ENCODE peak calls at places on chromosome 3, in seven cellular contexts. One of them, this sample, is unnamed.

GRCh38 chr3:184740509-184741258 is 28.8 kb upstream of the MAGEF1 start:
- DNase-seq in psoas muscle: no peak
- DNase-seq in lower lobe of right lung: no peak
- DNase-seq in breast epithelium: peak; percentile 62
- DNase-seq in HFF-Myc: no peak
- DNase-seq in omental fat pad: no peak
- DNase-seq in GM20000: no peak
- DNase-seq in this sample: peak; percentile 37

GRCh38 chr3:52896613-52897012 is 735 bp downstream of the STIMATE start:
- DNase-seq in psoas muscle: no peak
- DNase-seq in lower lobe of right lung: no peak
- DNase-seq in breast epithelium: no peak
- DNase-seq in HFF-Myc: no peak
- DNase-seq in omental fat pad: no peak
- DNase-seq in GM20000: peak; percentile 55
- DNase-seq in this sample: no peak

GRCh38 chr3:190322604-190323240 is 476 bp upstream of the CLDN1 start:
- DNase-seq in psoas muscle: no peak
- DNase-seq in lower lobe of right lung: peak; percentile 29
- DNase-seq in breast epithelium: no peak
- DNase-seq in HFF-Myc: no peak
- DNase-seq in omental fat pad: no peak
- DNase-seq in GM20000: no peak
- DNase-seq in this sample: peak; percentile 42

GRCh38 chr3:16807981-16808380 is 76.8 kb upstream of the PLCL2 start:
- DNase-seq in psoas muscle: no peak
- DNase-seq in lower lobe of right lung: no peak
- DNase-seq in breast epithelium: no peak
- DNase-seq in HFF-Myc: no peak
- DNase-seq in omental fat pad: no peak
- DNase-seq in GM20000: no peak
- DNase-seq in this sample: no peak

GRCh38 chr3:111649180-111649579 is 54.0 kb upstream of the ZBED2 start:
- DNase-seq in psoas muscle: no peak
- DNase-seq in lower lobe of right lung: no peak
- DNase-seq in breast epithelium: no peak
- DNase-seq in HFF-Myc: no peak
- DNase-seq in omental fat pad: no peak
- DNase-seq in GM20000: no peak
- DNase-seq in this sample: peak; percentile 23

GRCh38 chr3:175342196-175342595 is 483.1 kb downstream of the NAALADL2 start:
- DNase-seq in psoas muscle: no peak
- DNase-seq in lower lobe of right lung: no peak
- DNase-seq in breast epithelium: no peak
- DNase-seq in HFF-Myc: no peak
- DNase-seq in omental fat pad: no peak
- DNase-seq in GM20000: no peak
- DNase-seq in this sample: peak; percentile 22

GRCh38 chr3:181694805-181695660 is 16.7 kb upstream of the SOX2 start:
- DNase-seq in psoas muscle: peak; percentile 74
- DNase-seq in lower lobe of right lung: peak; percentile 77
- DNase-seq in breast epithelium: no peak
- DNase-seq in HFF-Myc: no peak
- DNase-seq in omental fat pad: no peak
- DNase-seq in GM20000: no peak
- DNase-seq in this sample: no peak

GRCh38 chr3:108136888-108137814 is 46.3 kb upstream of the CD47 start:
- DNase-seq in psoas muscle: no peak
- DNase-seq in lower lobe of right lung: no peak
- DNase-seq in breast epithelium: no peak
- DNase-seq in HFF-Myc: no peak
- DNase-seq in omental fat pad: no peak
- DNase-seq in GM20000: no peak
- DNase-seq in this sample: no peak

GRCh38 chr3:44114142-44114541 is 127.5 kb upstream of the TOPAZ1 start:
- DNase-seq in psoas muscle: peak; percentile 54
- DNase-seq in lower lobe of right lung: no peak
- DNase-seq in breast epithelium: no peak
- DNase-seq in HFF-Myc: no peak
- DNase-seq in omental fat pad: no peak
- DNase-seq in GM20000: peak; percentile 49
- DNase-seq in this sample: peak; percentile 51

GRCh38 chr3:45617430-45618080 is 23.0 kb downstream of the LIMD1 start:
- DNase-seq in psoas muscle: no peak
- DNase-seq in lower lobe of right lung: no peak
- DNase-seq in breast epithelium: peak; percentile 57
- DNase-seq in HFF-Myc: no peak
- DNase-seq in omental fat pad: no peak
- DNase-seq in GM20000: no peak
- DNase-seq in this sample: peak; percentile 36

GRCh38 chr3:28590851-28591250 is 242.2 kb upstream of the AZI2 start:
- DNase-seq in psoas muscle: no peak
- DNase-seq in lower lobe of right lung: no peak
- DNase-seq in breast epithelium: no peak
- DNase-seq in HFF-Myc: no peak
- DNase-seq in omental fat pad: no peak
- DNase-seq in GM20000: no peak
- DNase-seq in this sample: no peak

GRCh38 chr3:181554233-181554765 is 157.4 kb upstream of the SOX2 start:
- DNase-seq in psoas muscle: no peak
- DNase-seq in lower lobe of right lung: no peak
- DNase-seq in breast epithelium: no peak
- DNase-seq in HFF-Myc: no peak
- DNase-seq in omental fat pad: no peak
- DNase-seq in GM20000: no peak
- DNase-seq in this sample: no peak

GRCh38 chr3:196207833-196208607 is 3.2 kb downstream of the ZDHHC19 start:
- DNase-seq in psoas muscle: peak; percentile 69
- DNase-seq in lower lobe of right lung: peak; percentile 86
- DNase-seq in breast epithelium: no peak
- DNase-seq in HFF-Myc: no peak
- DNase-seq in omental fat pad: no peak
- DNase-seq in GM20000: peak; percentile 92
- DNase-seq in this sample: peak; percentile 35

GRCh38 chr3:97917813-97918536 is 54.3 kb downstream of the RIOX2 start:
- DNase-seq in psoas muscle: no peak
- DNase-seq in lower lobe of right lung: no peak
- DNase-seq in breast epithelium: no peak
- DNase-seq in HFF-Myc: no peak
- DNase-seq in omental fat pad: no peak
- DNase-seq in GM20000: no peak
- DNase-seq in this sample: peak; percentile 61

GRCh38 chr3:44173263-44173662 is 68.4 kb upstream of the TOPAZ1 start:
- DNase-seq in psoas muscle: no peak
- DNase-seq in lower lobe of right lung: no peak
- DNase-seq in breast epithelium: no peak
- DNase-seq in HFF-Myc: no peak
- DNase-seq in omental fat pad: no peak
- DNase-seq in GM20000: no peak
- DNase-seq in this sample: no peak

GRCh38 chr3:48248095-48248863 is 7.4 kb downstream of the ZNF589 start:
- DNase-seq in psoas muscle: no peak
- DNase-seq in lower lobe of right lung: no peak
- DNase-seq in breast epithelium: no peak
- DNase-seq in HFF-Myc: peak; percentile 74
- DNase-seq in omental fat pad: no peak
- DNase-seq in GM20000: no peak
- DNase-seq in this sample: no peak

GRCh38 chr3:133459400-133459799 is 59.5 kb downstream of the BFSP2 start:
- DNase-seq in psoas muscle: peak; percentile 58
- DNase-seq in lower lobe of right lung: no peak
- DNase-seq in breast epithelium: no peak
- DNase-seq in HFF-Myc: no peak
- DNase-seq in omental fat pad: no peak
- DNase-seq in GM20000: no peak
- DNase-seq in this sample: peak; percentile 46

GRCh38 chr3:25468866-25469319 is 40.8 kb downstream of the RARB start:
- DNase-seq in psoas muscle: peak; percentile 85
- DNase-seq in lower lobe of right lung: no peak
- DNase-seq in breast epithelium: peak; percentile 87
- DNase-seq in HFF-Myc: no peak
- DNase-seq in omental fat pad: no peak
- DNase-seq in GM20000: no peak
- DNase-seq in this sample: peak; percentile 93

GRCh38 chr3:71109241-71109976 is 474.1 kb downstream of the FOXP1 start:
- DNase-seq in psoas muscle: no peak
- DNase-seq in lower lobe of right lung: no peak
- DNase-seq in breast epithelium: no peak
- DNase-seq in HFF-Myc: no peak
- DNase-seq in omental fat pad: no peak
- DNase-seq in GM20000: no peak
- DNase-seq in this sample: peak; percentile 83

GRCh38 chr3:52606373-52607085 is 70.1 kb downstream of the UQCC5 start:
- DNase-seq in psoas muscle: no peak
- DNase-seq in lower lobe of right lung: no peak
- DNase-seq in breast epithelium: peak; percentile 85
- DNase-seq in HFF-Myc: peak; percentile 3
- DNase-seq in omental fat pad: no peak
- DNase-seq in GM20000: no peak
- DNase-seq in this sample: peak; percentile 76

GRCh38 chr3:79521221-79521848 is 246.5 kb downstream of the ROBO1 start:
- DNase-seq in psoas muscle: no peak
- DNase-seq in lower lobe of right lung: no peak
- DNase-seq in breast epithelium: no peak
- DNase-seq in HFF-Myc: peak; percentile 12
- DNase-seq in omental fat pad: no peak
- DNase-seq in GM20000: no peak
- DNase-seq in this sample: peak; percentile 76

GRCh38 chr3:104385421-104385820 is 981.3 kb upstream of the ALCAM start:
- DNase-seq in psoas muscle: no peak
- DNase-seq in lower lobe of right lung: no peak
- DNase-seq in breast epithelium: no peak
- DNase-seq in HFF-Myc: no peak
- DNase-seq in omental fat pad: no peak
- DNase-seq in GM20000: no peak
- DNase-seq in this sample: peak; percentile 18

GRCh38 chr3:32176989-32177701 is 61.3 kb upstream of the CMTM8 start:
- DNase-seq in psoas muscle: no peak
- DNase-seq in lower lobe of right lung: no peak
- DNase-seq in breast epithelium: no peak
- DNase-seq in HFF-Myc: peak; percentile 20
- DNase-seq in omental fat pad: no peak
- DNase-seq in GM20000: peak; percentile 66
- DNase-seq in this sample: peak; percentile 74

GRCh38 chr3:168218600-168218999 is 122.9 kb upstream of the GOLIM4 start:
- DNase-seq in psoas muscle: no peak
- DNase-seq in lower lobe of right lung: no peak
- DNase-seq in breast epithelium: no peak
- DNase-seq in HFF-Myc: no peak
- DNase-seq in omental fat pad: no peak
- DNase-seq in GM20000: no peak
- DNase-seq in this sample: no peak

GRCh38 chr3:58487140-58487886 is 4.6 kb upstream of the KCTD6 start:
- DNase-seq in psoas muscle: no peak
- DNase-seq in lower lobe of right lung: no peak
- DNase-seq in breast epithelium: no peak
- DNase-seq in HFF-Myc: no peak
- DNase-seq in omental fat pad: no peak
- DNase-seq in GM20000: no peak
- DNase-seq in this sample: peak; percentile 55

GRCh38 chr3:159074756-159075155 is 272.9 kb downstream of the MFSD1 start:
- DNase-seq in psoas muscle: no peak
- DNase-seq in lower lobe of right lung: no peak
- DNase-seq in breast epithelium: no peak
- DNase-seq in HFF-Myc: no peak
- DNase-seq in omental fat pad: no peak
- DNase-seq in GM20000: no peak
- DNase-seq in this sample: no peak

GRCh38 chr3:47583320-47584075 is 4.8 kb upstream of the CSPG5 start:
- DNase-seq in psoas muscle: no peak
- DNase-seq in lower lobe of right lung: no peak
- DNase-seq in breast epithelium: no peak
- DNase-seq in HFF-Myc: no peak
- DNase-seq in omental fat pad: no peak
- DNase-seq in GM20000: no peak
- DNase-seq in this sample: no peak

GRCh38 chr3:54916722-54917121 is 11.1 kb downstream of the LRTM1 start:
- DNase-seq in psoas muscle: no peak
- DNase-seq in lower lobe of right lung: no peak
- DNase-seq in breast epithelium: no peak
- DNase-seq in HFF-Myc: no peak
- DNase-seq in omental fat pad: no peak
- DNase-seq in GM20000: no peak
- DNase-seq in this sample: peak; percentile 14
- TF ChIP-seq CTCF in psoas muscle: no peak
- TF ChIP-seq CTCF in lower lobe of right lung: no peak
- TF ChIP-seq CTCF in breast epithelium: no peak
- TF ChIP-seq CTCF in HFF-Myc: no peak
- TF ChIP-seq CTCF in omental fat pad: no peak
- TF ChIP-seq CTCF in GM20000: no peak
- TF ChIP-seq CTCF in this sample: no peak

GRCh38 chr3:150408232-150409124 is at the start of gene TSC22D2:
- DNase-seq in psoas muscle: peak; percentile 98
- DNase-seq in lower lobe of right lung: peak; percentile 95
- DNase-seq in breast epithelium: peak; percentile 93
- DNase-seq in HFF-Myc: peak; percentile 62
- DNase-seq in omental fat pad: peak; percentile 57
- DNase-seq in GM20000: peak; percentile 93
- DNase-seq in this sample: peak; percentile 96
- TF ChIP-seq CTCF in psoas muscle: peak; percentile 14
- TF ChIP-seq CTCF in lower lobe of right lung: no peak
- TF ChIP-seq CTCF in breast epithelium: peak; percentile 28
- TF ChIP-seq CTCF in HFF-Myc: no peak
- TF ChIP-seq CTCF in omental fat pad: no peak
- TF ChIP-seq CTCF in GM20000: no peak
- TF ChIP-seq CTCF in this sample: peak; percentile 25

GRCh38 chr3:148840419-148840818 is 12.8 kb downstream of the CPB1 start:
- DNase-seq in psoas muscle: no peak
- DNase-seq in lower lobe of right lung: no peak
- DNase-seq in breast epithelium: no peak
- DNase-seq in HFF-Myc: no peak
- DNase-seq in omental fat pad: no peak
- DNase-seq in GM20000: no peak
- DNase-seq in this sample: no peak

DNA sequence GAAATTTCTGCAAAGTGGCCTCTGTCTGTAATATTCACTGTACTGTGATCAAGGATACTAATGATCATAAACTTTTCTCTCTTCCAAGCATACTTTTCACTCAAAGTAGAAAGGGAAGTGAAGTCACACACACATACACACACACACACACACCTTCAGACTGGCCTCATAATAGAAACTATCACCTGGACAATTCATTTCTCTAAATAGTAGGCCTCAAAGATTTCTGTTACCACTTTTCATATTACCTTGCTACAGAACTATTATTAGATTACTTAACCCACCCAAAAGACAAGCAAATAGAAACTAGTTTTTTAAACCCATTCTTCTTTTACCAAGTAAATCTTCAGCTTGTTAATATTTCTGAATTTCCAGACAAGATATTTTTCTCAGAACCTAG is 12.2 kb downstream of the CPB1 start:
- DNase-seq in psoas muscle: no peak
- DNase-seq in lower lobe of right lung: no peak
- DNase-seq in breast epithelium: no peak
- DNase-seq in HFF-Myc: no peak
- DNase-seq in omental fat pad: no peak
- DNase-seq in GM20000: no peak
- DNase-seq in this sample: no peak
- TF ChIP-seq CTCF in psoas muscle: no peak
- TF ChIP-seq CTCF in lower lobe of right lung: no peak
- TF ChIP-seq CTCF in breast epithelium: no peak
- TF ChIP-seq CTCF in HFF-Myc: no peak
- TF ChIP-seq CTCF in omental fat pad: no peak
- TF ChIP-seq CTCF in GM20000: no peak
- TF ChIP-seq CTCF in this sample: no peak

GRCh38 chr3:12895391-12896205 is 54.2 kb upstream of the RPL32 start:
- DNase-seq in psoas muscle: peak; percentile 55
- DNase-seq in lower lobe of right lung: no peak
- DNase-seq in breast epithelium: no peak
- DNase-seq in HFF-Myc: no peak
- DNase-seq in omental fat pad: no peak
- DNase-seq in GM20000: no peak
- DNase-seq in this sample: no peak
- TF ChIP-seq CTCF in psoas muscle: no peak
- TF ChIP-seq CTCF in lower lobe of right lung: no peak
- TF ChIP-seq CTCF in breast epithelium: no peak
- TF ChIP-seq CTCF in HFF-Myc: no peak
- TF ChIP-seq CTCF in omental fat pad: no peak
- TF ChIP-seq CTCF in GM20000: no peak
- TF ChIP-seq CTCF in this sample: no peak